ENCODE peak calls at places on chromosome 3, in four cellular contexts. O, B, A and Z are unnamed samples.

GRCh38 chr3:106068795-106069194 is 200.0 kb upstream of the CBLB start:
- DNase-seq in O (no peak), B (no peak), A (no peak), Z (peak; percentile 12)

GRCh38 chr3:71490692-71491091 is 92.8 kb downstream of the FOXP1 start:
- DNase-seq in O (no peak), B (no peak), A (no peak), Z (no peak)

GRCh38 chr3:124582196-124582595 is 148.1 kb upstream of the UMPS start:
- DNase-seq in O (no peak), B (no peak), A (no peak), Z (no peak)

GRCh38 chr3:197103766-197104165 is 74.1 kb upstream of the MELTF start:
- DNase-seq in O (no peak), B (no peak), A (no peak), Z (peak; percentile 51)

GRCh38 chr3:153426344-153426743 is 264.3 kb downstream of the RAP2B start:
- DNase-seq in O (no peak), B (no peak), A (no peak), Z (no peak)

GRCh38 chr3:119333773-119334492 is 39.8 kb downstream of the ARHGAP31 start:
- DNase-seq in O (no peak), B (no peak), A (no peak), Z (no peak)

GRCh38 chr3:147521646-147522045 is 112.5 kb downstream of the ZIC1 start:
- DNase-seq in O (no peak), B (no peak), A (no peak), Z (peak; percentile 37)

GRCh38 chr3:67312205-67312604 is 314.1 kb downstream of the KBTBD8 start:
- DNase-seq in O (no peak), B (no peak), A (no peak), Z (no peak)

GRCh38 chr3:165613019-165613418 is 224.2 kb downstream of the BCHE start:
- DNase-seq in O (no peak), B (no peak), A (no peak), Z (no peak)

GRCh38 chr3:38829404-38829803 is 13.4 kb upstream of the SCN10A start:
- DNase-seq in O (peak; percentile 32), B (peak; percentile 18), A (peak; percentile 39), Z (peak; percentile 89)

GRCh38 chr3:148554367-148554766 is 143.3 kb upstream of the AGTR1 start:
- DNase-seq in O (no peak), B (no peak), A (no peak), Z (no peak)

GRCh38 chr3:43181202-43181910 is 75.5 kb upstream of the POMGNT2 start:
- DNase-seq in O (no peak), B (no peak), A (no peak), Z (no peak)

GRCh38 chr3:49098429-49098828 is 4.6 kb upstream of the QRICH1 start:
- DNase-seq in O (no peak), B (peak; percentile 92), A (no peak), Z (peak; percentile 34)

GRCh38 chr3:14560110-14560509 is 20.0 kb upstream of the GRIP2 start:
- DNase-seq in O (no peak), B (no peak), A (no peak), Z (no peak)

GRCh38 chr3:45226206-45226915 is at the start of gene TMEM158:
- DNase-seq in O (peak; percentile 45), B (peak; percentile 95), A (peak; percentile 30), Z (peak; percentile 70)

GRCh38 chr3:196754215-196754937 is 14.7 kb downstream of the PAK2 start:
- DNase-seq in O (no peak), B (no peak), A (peak; percentile 83), Z (no peak)

GRCh38 chr3:44893097-44893496 is 18.7 kb downstream of the TGM4 start:
- DNase-seq in O (no peak), B (no peak), A (no peak), Z (peak; percentile 87)

GRCh38 chr3:126216416-126216815 is 36.0 kb upstream of the ALDH1L1 start:
- DNase-seq in O (no peak), B (no peak), A (no peak), Z (peak; percentile 51)

GRCh38 chr3:157667493-157667892 is 164.3 kb upstream of the VEPH1 start:
- DNase-seq in O (no peak), B (no peak), A (no peak), Z (no peak)

GRCh38 chr3:123768480-123769359 is 115.4 kb downstream of the MYLK start:
- DNase-seq in O (no peak), B (no peak), A (no peak), Z (no peak)

GRCh38 chr3:149269687-149270086 is 48.1 kb upstream of the CP start:
- DNase-seq in O (no peak), B (no peak), A (no peak), Z (no peak)

GRCh38 chr3:38031022-38031994 is 1.9 kb upstream of the PLCD1 start:
- DNase-seq in O (peak; percentile 66), B (no peak), A (no peak), Z (no peak)

GRCh38 chr3:56987238-56987932 is 73.1 kb upstream of the SPATA12 start:
- DNase-seq in O (no peak), B (no peak), A (no peak), Z (no peak)

GRCh38 chr3:13071695-13072094 is 1.5 kb downstream of the IQSEC1 start:
- DNase-seq in O (no peak), B (no peak), A (no peak), Z (no peak)

GRCh38 chr3:103791786-103792515 is 1357.1 kb downstream of the ZPLD1 start:
- DNase-seq in O (no peak), B (no peak), A (no peak), Z (no peak)

DNA sequence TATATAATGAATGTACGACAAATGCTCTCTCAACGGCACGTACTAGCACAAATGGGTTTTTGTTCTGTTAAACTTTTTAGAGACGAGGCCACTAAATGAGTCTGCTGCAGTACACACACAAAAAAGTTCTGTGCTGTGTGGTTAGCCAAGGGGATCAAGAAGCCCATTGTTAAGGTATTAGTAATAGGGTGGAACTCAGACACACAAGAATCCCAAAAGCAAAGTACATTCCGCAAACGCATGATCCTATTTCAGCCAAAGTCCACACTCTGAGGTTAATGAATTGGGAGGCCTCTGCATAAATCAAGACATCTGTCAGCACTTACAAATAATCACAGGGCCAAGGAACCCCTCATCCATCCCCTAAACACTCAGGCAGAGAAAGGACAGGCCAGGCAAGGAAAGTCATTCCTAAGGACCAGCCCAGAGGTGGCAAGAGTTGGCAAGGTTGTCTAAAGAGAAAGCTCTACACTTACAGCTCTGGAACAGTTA is 12.1 kb downstream of the OSBPL10 start:
- DNase-seq in O (peak; percentile 90), B (no peak), A (peak; percentile 96), Z (peak; percentile 93)
- TF ChIP-seq MAZ in O (no peak), B (no peak), A (no peak), Z (no peak)

GRCh38 chr3:178684881-178685590 is 148.8 kb downstream of the KCNMB2 start:
- DNase-seq in O (no peak), B (peak; percentile 23), A (no peak), Z (no peak)
- TF ChIP-seq MAZ in O (no peak), B (no peak), A (no peak), Z (no peak)

DNA sequence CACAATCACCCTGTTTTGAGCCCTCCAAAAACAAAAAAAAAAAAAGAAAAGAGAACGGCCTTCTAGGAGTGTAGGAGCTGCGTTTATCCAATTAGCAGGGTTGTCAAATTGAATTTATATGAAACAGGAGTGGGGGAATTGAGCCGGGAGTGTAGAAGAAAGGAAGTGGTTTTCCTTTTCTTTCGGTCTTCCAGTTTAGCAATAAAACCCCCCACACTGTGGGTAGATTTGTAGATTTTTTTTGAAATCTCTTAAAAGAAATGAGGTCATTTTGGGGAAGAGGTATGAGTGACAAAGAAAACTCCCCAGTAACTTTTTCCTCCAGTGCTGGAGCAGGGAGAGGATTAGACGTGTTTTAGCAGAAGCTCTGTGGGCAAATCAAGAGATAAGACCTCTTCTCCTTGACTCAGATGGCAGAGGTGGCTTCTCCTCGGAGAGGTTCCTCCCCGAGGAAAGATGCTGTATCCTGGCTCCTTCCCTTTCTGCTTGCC is 30.8 kb downstream of the BOC start:
- DNase-seq in O (no peak), B (no peak), A (no peak), Z (peak; percentile 21)
- TF ChIP-seq MAZ in O (no peak), B (no peak), A (no peak), Z (no peak)

GRCh38 chr3:73442886-73443285 is 181.9 kb downstream of the PDZRN3 start:
- DNase-seq in O (no peak), B (no peak), A (no peak), Z (no peak)
- TF ChIP-seq MAZ in O (no peak), B (no peak), A (no peak), Z (no peak)

GRCh38 chr3:152352559-152352958 is 83.8 kb downstream of the MBNL1 start:
- DNase-seq in O (no peak), B (no peak), A (no peak), Z (no peak)
- TF ChIP-seq MAZ in O (no peak), B (no peak), A (no peak), Z (no peak)

DNA sequence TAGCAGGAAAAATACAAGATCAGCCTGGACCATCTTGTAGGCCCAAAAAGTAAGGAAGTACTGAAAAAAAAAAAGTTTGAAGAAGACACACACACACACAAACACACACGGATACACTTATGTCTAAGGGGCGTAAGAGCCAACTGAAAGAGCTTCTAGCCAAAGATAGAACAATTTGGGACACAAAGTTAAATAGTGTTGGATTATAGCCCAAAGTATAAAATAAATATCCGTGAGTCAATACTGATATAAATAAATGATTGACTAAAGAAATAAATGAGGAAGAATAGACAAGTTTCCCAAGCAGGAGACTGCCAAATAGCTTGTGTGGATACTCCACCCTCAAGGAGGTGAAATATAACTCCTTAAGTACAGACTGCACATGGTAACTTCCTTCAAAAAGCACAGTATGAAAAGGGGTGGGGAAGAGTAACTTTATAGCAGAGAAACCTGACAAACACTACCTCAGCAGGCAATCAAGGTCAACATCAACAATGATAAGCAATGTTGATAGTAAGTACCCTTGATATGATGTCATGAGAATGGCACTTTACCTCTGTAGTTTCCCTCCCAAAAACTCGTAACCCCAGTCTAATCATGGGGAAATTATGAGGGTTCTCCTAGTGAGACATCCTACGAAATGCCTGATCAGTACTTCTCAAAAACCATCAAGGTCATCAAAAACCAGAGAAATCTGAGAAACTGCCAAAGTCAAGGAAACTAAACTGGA is 187.3 kb upstream of the ATP11B start:
- DNase-seq in O (no peak), B (no peak), A (no peak), Z (no peak)
- TF ChIP-seq MAZ in O (no peak), B (no peak), A (no peak), Z (no peak)

GRCh38 chr3:15683253-15683652 is 81.7 kb downstream of the BTD start:
- DNase-seq in O (no peak), B (no peak), A (no peak), Z (no peak)
- TF ChIP-seq MAZ in O (no peak), B (no peak), A (no peak), Z (no peak)

GRCh38 chr3:170233532-170233931 is 11.3 kb downstream of the PRKCI start:
- DNase-seq in O (peak; percentile 64), B (peak; percentile 8), A (peak; percentile 5), Z (peak; percentile 94)
- TF ChIP-seq MAZ in O (no peak), B (no peak), A (no peak), Z (no peak)